ENCODE peak calls at places on chromosomes 1 and 21, in five cellular contexts. Z is HFFc6, A is left ventricle myocardium inferior, J is adrenal gland, G is B cell. C is an unnamed sample.

GRCh38 chr1:39196244-39197215 is 8.0 kb upstream of the MACF1 start:
- DNase-seq in A (no peak), G (peak), Z (peak), J (no peak), C (no peak)

GRCh38 chr1:42953182-42954180 is 5.2 kb downstream of the SLC2A1 start:
- DNase-seq in A (no peak), Z (no peak), G (no peak), J (no peak), C (no peak)

GRCh38 chr1:3717715-3718601 is 34.3 kb upstream of the CCDC27 start:
- DNase-seq in J (no peak), G (no peak), A (no peak), Z (no peak), C (no peak)

GRCh38 chr1:174747613-174748012 is 252.1 kb upstream of the CACYBP start:
- DNase-seq in G (no peak), Z (no peak), A (no peak), J (no peak), C (no peak)

GRCh38 chr1:173889885-173890284 is 21.7 kb downstream of the ZBTB37 start:
- DNase-seq in Z (no peak), G (no peak), A (no peak), J (no peak), C (no peak)

GRCh38 chr1:90964444-90965035 is 57.3 kb downstream of the ZNF644 start:
- DNase-seq in Z (peak), J (no peak), G (no peak), A (no peak), C (no peak)

GRCh38 chr1:6603424-6603850 is 768 bp upstream of the KLHL21 start:
- DNase-seq in A (peak), J (peak), Z (peak), G (peak), C (no peak)

GRCh38 chr1:2258996-2259395 is 30.9 kb downstream of the SKI start:
- DNase-seq in J (no peak), A (no peak), Z (no peak), G (peak), C (no peak)

GRCh38 chr1:25649505-25650218 is 33.1 kb downstream of the MAN1C1 start:
- DNase-seq in G (no peak), Z (no peak), J (no peak), A (no peak), C (no peak)

GRCh38 chr1:61491497-61491896 is 233.4 kb downstream of the TM2D1 start:
- DNase-seq in J (no peak), G (no peak), Z (peak), A (no peak), C (no peak)

GRCh38 chr1:223748405-223748772 is 36.0 kb downstream of the CAPN2 start:
- DNase-seq in G (no peak), Z (peak), J (peak), A (no peak), C (no peak)

GRCh38 chr1:85262985-85263384 is 3.5 kb upstream of the C1orf52 start:
- DNase-seq in J (no peak), G (no peak), Z (no peak), A (no peak), C (no peak)

DNA sequence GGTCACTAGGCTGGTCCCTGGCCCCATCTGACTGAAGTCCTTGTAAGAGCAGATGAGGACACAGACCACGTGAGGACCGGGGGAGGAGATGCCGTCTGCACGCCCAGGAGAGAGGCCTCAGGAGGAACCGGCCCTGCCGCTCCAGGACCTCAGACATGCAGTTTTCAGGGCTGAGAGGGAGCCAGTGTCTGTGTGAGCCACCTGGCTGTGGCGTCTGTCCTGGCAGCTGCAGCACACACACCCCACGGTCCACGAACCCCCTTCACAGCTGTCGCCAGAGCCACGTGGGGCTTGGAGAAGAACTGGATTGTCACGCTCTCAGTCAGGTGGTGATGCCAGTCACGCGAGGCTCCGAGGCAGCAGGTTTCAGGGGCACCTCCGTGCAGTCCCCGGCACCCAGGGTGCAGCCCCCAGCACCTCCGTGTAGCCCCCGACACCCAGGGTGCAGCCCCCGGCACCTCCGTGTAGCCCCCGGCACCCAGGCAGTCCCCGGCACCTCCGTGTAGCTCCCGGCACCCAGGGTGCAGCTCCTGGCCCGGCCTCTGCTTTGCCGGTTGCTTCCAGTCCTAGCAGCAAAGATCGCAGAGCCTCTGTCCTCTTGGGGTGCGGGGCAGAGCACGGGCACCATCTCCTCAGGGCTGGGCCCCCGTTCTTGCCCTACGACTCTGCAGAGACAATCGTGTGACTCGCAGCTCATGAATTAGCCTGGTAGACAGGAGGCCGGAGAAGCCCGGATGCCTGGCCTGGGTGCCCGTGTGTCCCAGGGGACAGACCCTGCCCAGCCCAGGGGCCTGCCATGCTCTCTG is 19.0 kb upstream of the SUMO3 start:
- DNase-seq in G (no peak), A (no peak), Z (peak), J (peak), C (no peak)
- TF ChIP-seq CTCF in G (no peak), A (no peak), Z (no peak), J (no peak), C (no peak)

GRCh38 chr1:157314408-157314807 is 176.2 kb upstream of the ETV3 start:
- DNase-seq in J (no peak), G (no peak), A (no peak), Z (no peak), C (no peak)

GRCh38 chr1:157310401-157310800 is 172.2 kb upstream of the ETV3 start:
- DNase-seq in Z (no peak), J (no peak), G (no peak), A (no peak), C (no peak)

GRCh38 chr1:157313240-157313807 is 175.1 kb upstream of the ETV3 start:
- DNase-seq in A (no peak), J (no peak), Z (no peak), G (no peak), C (no peak)

GRCh38 chr1:157311730-157312269 is 173.6 kb upstream of the ETV3 start:
- DNase-seq in A (no peak), G (no peak), Z (no peak), J (no peak), C (no peak)

DNA sequence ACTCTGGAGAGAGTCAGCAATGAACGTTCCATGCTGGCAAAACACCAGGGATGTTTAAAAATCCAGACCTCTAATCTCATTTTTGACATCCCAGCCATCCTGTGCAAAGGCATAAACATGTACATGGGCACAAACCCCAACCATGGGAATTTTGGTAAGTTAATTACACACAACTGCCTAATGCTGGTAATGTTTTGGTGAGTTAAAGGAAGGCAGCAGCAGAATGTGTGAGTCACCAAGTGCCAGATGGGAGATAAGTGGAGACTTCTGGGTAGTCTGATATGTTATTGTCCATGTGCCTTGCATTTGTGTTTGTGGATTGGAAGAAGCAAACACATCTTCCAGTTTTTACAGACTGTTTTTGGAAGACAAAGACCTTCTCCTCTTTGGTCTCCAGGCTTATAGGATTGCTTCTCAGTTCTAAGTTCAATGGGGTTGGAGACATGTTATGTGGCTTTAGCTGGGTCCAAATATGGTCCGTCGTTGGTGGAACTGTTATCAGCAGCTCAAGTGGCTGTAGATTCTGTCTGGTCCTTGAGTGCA is 174.1 kb upstream of the ETV3 start:
- DNase-seq in G (no peak), A (no peak), Z (peak), J (no peak), C (no peak)
- TF ChIP-seq CTCF in G (no peak), A (no peak), Z (no peak), J (no peak), C (no peak)

GRCh38 chr1:202958544-202959275 is 598 bp upstream of the ADIPOR1 start:
- DNase-seq in J (no peak), G (peak), A (no peak), Z (no peak), C (no peak)

GRCh38 chr1:202961220-202961880 is 3.2 kb upstream of the ADIPOR1 start:
- DNase-seq in A (no peak), Z (no peak), J (no peak), G (no peak), C (no peak)

GRCh38 chr1:202959276-202959620 is 1.1 kb upstream of the ADIPOR1 start:
- DNase-seq in A (no peak), G (no peak), J (no peak), Z (peak), C (no peak)

GRCh38 chr1:202954057-202954745 is 3.9 kb downstream of the ADIPOR1 start:
- DNase-seq in Z (no peak), J (no peak), G (no peak), A (no peak), C (no peak)

GRCh38 chr1:202957733-202958543 is at the start of gene ADIPOR1:
- DNase-seq in G (peak), J (peak), Z (peak), A (peak), C (peak)
- TF ChIP-seq CTCF in G (no peak), J (peak), Z (peak), A (peak), C (no peak)

GRCh38 chr1:181497870-181498269 is 14.6 kb downstream of the CACNA1E start:
- DNase-seq in A (no peak), G (no peak), J (no peak), Z (no peak), C (no peak)
- TF ChIP-seq CTCF in A (no peak), G (no peak), J (no peak), Z (no peak), C (no peak)

GRCh38 chr1:45750298-45751038 is at the start of gene IPP:
- DNase-seq in G (peak), Z (peak), A (peak), J (peak), C (peak)
- TF ChIP-seq CTCF in G (no peak), Z (peak), A (peak), J (peak), C (peak)

C was measured in AG09319.